ENCODE peak calls at places on chromosomes 3 and 15, in seven cellular contexts. Z, T, P, V, G, E and H are unnamed samples.

GRCh38 chr3:168812234-168812633 is 716.5 kb upstream of the GOLIM4 start:
- DNase-seq in Z (no peak), G (no peak), E (no peak), T (no peak), V (peak), P (no peak), H (no peak)

GRCh38 chr3:193052294-193052693 is 134.6 kb upstream of the MB21D2 start:
- DNase-seq in Z (peak), E (no peak), V (no peak), G (no peak), T (no peak), P (peak), H (no peak)

GRCh38 chr15:87858651-87859050 is 397.9 kb downstream of the NTRK3 start:
- DNase-seq in Z (no peak), T (no peak), V (no peak), P (no peak), E (no peak), G (no peak), H (no peak)

GRCh38 chr3:66195347-66195783 is 25.4 kb upstream of the SLC25A26 start:
- DNase-seq in Z (no peak), G (no peak), P (peak), V (peak), E (no peak), T (no peak), H (no peak)

GRCh38 chr3:13461169-13462124 is 18.7 kb upstream of the HDAC11 start:
- DNase-seq in Z (peak), T (peak), P (peak), V (peak), G (no peak), E (peak), H (peak)

GRCh38 chr15:28913171-28913765 is 27.5 kb downstream of the APBA2 start:
- DNase-seq in G (no peak), P (no peak), Z (no peak), T (no peak), V (no peak), E (no peak), H (peak)

GRCh38 chr15:93462690-93463089 is 373.7 kb upstream of the RGMA start:
- DNase-seq in E (no peak), T (no peak), V (no peak), P (no peak), Z (no peak), G (no peak), H (no peak)

GRCh38 chr3:32018723-32019564 is 37.4 kb downstream of the ZNF860 start:
- DNase-seq in E (peak), V (peak), T (no peak), G (peak), Z (no peak), P (no peak), H (peak)

GRCh38 chr3:28859897-28860296 is 421.0 kb upstream of the RBMS3 start:
- DNase-seq in E (no peak), P (no peak), T (no peak), Z (no peak), V (no peak), G (no peak), H (no peak)